ENCODE peak calls at places on chromosomes 5 and 9, in nine cellular contexts. Z, E, C, M, V, K, U, O and F are unnamed samples.
A peak's percentile ranks its signal among the peaks of the same experiment; 100 is the strongest.

GRCh38 chr9:79353856-79354520 is 217.8 kb upstream of the TLE4 start:
- DNase-seq in Z (peak; percentile 30), E (peak; percentile 33), C (no peak), M (no peak), V (no peak), K (no peak), U (no peak), O (no peak), F (no peak)

GRCh38 chr9:136691316-136692189 is 4.3 kb upstream of the AGPAT2 start:
- DNase-seq in Z (no peak), E (no peak), C (no peak), M (no peak), V (no peak), K (no peak), U (no peak), O (no peak), F (no peak)

GRCh38 chr5:59371525-59372138 is 521.9 kb downstream of the PDE4D start:
- DNase-seq in Z (no peak), E (no peak), C (no peak), M (no peak), V (no peak), K (no peak), U (no peak), O (no peak), F (no peak)

GRCh38 chr5:146659961-146660360 is 144.0 kb upstream of the GPR151 start:
- DNase-seq in Z (no peak), E (no peak), C (no peak), M (no peak), V (no peak), K (no peak), U (no peak), O (no peak), F (no peak)

GRCh38 chr9:36987891-36988290 is 46.2 kb downstream of the PAX5 start:
- DNase-seq in Z (no peak), E (no peak), C (no peak), M (no peak), V (no peak), K (no peak), U (no peak), O (no peak), F (no peak)

GRCh38 chr9:112502177-112502946 is 15.7 kb downstream of the KIAA1958 start:
- DNase-seq in Z (no peak), E (no peak), C (no peak), M (no peak), V (no peak), K (no peak), U (no peak), O (no peak), F (no peak)

GRCh38 chr9:72891043-72891442 is 61.8 kb downstream of the ALDH1A1 start:
- DNase-seq in Z (no peak), E (no peak), C (no peak), M (no peak), V (no peak), K (no peak), U (no peak), O (no peak), F (no peak)

GRCh38 chr5:87645241-87645640 is 232.5 kb upstream of the CCNH start:
- DNase-seq in Z (no peak), E (no peak), C (no peak), M (no peak), V (no peak), K (no peak), U (no peak), O (no peak), F (no peak)

GRCh38 chr5:369151-369939 is 47.8 kb downstream of the AHRR start:
- DNase-seq in Z (no peak), E (no peak), C (no peak), M (no peak), V (no peak), K (no peak), U (no peak), O (no peak), F (no peak)

GRCh38 chr9:113293285-113293874 is 9.8 kb downstream of the RNF183 start:
- DNase-seq in Z (peak; percentile 48), E (peak; percentile 25), C (no peak), M (no peak), V (no peak), K (no peak), U (no peak), O (no peak), F (no peak)

GRCh38 chr5:137071941-137072340 is 427.2 kb downstream of the SPOCK1 start:
- DNase-seq in Z (no peak), E (no peak), C (no peak), M (no peak), V (no peak), K (no peak), U (no peak), O (no peak), F (no peak)

GRCh38 chr5:111223790-111224560 is at the start of gene CAMK4:
- DNase-seq in Z (peak; percentile 22), E (peak; percentile 58), C (peak; percentile 81), M (peak; percentile 87), V (peak; percentile 23), K (peak; percentile 48), U (peak; percentile 66), O (peak; percentile 57), F (peak; percentile 83)

GRCh38 chr5:39159986-39160490 is 59.3 kb downstream of the FYB1 start:
- DNase-seq in Z (no peak), E (no peak), C (no peak), M (no peak), V (no peak), K (no peak), U (no peak), O (no peak), F (no peak)

GRCh38 chr9:133252301-133252776 is 22.7 kb downstream of the ABO start:
- DNase-seq in Z (no peak), E (no peak), C (no peak), M (no peak), V (no peak), K (no peak), U (no peak), O (no peak), F (no peak)

GRCh38 chr9:24044576-24044975 is 218.5 kb upstream of the ELAVL2 start:
- DNase-seq in Z (no peak), E (no peak), C (no peak), M (no peak), V (no peak), K (no peak), U (no peak), O (no peak), F (no peak)

GRCh38 chr9:93827545-93828330 is 127.4 kb downstream of the BARX1 start:
- DNase-seq in Z (peak; percentile 4), E (no peak), C (peak; percentile 35), M (peak; percentile 28), V (peak; percentile 10), K (no peak), U (peak; percentile 66), O (no peak), F (peak; percentile 21)

GRCh38 chr5:138903113-138903789 is 28.1 kb upstream of the LRRTM2 start:
- DNase-seq in Z (no peak), E (peak; percentile 61), C (no peak), M (no peak), V (peak; percentile 7), K (no peak), U (peak; percentile 52), O (no peak), F (no peak)

GRCh38 chr5:126354012-126354856 is 69.0 kb upstream of the GRAMD2B start:
- DNase-seq in Z (peak; percentile 94), E (peak; percentile 94), C (peak; percentile 70), M (peak; percentile 66), V (peak; percentile 88), K (no peak), U (peak; percentile 75), O (peak; percentile 1), F (no peak)

GRCh38 chr9:126154182-126154827 is 172.3 kb upstream of the MVB12B start:
- DNase-seq in Z (no peak), E (no peak), C (no peak), M (no peak), V (no peak), K (no peak), U (no peak), O (no peak), F (no peak)

GRCh38 chr9:98944130-98945074 is 695 bp downstream of the COL15A1 start:
- DNase-seq in Z (no peak), E (no peak), C (no peak), M (no peak), V (no peak), K (no peak), U (no peak), O (no peak), F (no peak)

GRCh38 chr9:138103824-138104206 is 226.2 kb downstream of the CACNA1B start:
- DNase-seq in Z (no peak), E (no peak), C (no peak), M (no peak), V (no peak), K (no peak), U (no peak), O (no peak), F (no peak)

GRCh38 chr5:156913719-156914370 is 49.2 kb downstream of the TIMD4 start:
- DNase-seq in Z (no peak), E (no peak), C (peak; percentile 49), M (peak; percentile 60), V (no peak), K (no peak), U (no peak), O (no peak), F (no peak)

GRCh38 chr5:98794414-98795080 is 21.1 kb downstream of the RGMB start:
- DNase-seq in Z (no peak), E (no peak), C (no peak), M (no peak), V (no peak), K (no peak), U (no peak), O (no peak), F (no peak)

GRCh38 chr5:2131826-2132496 is 249.2 kb upstream of the IRX4 start:
- DNase-seq in Z (no peak), E (no peak), C (no peak), M (no peak), V (no peak), K (no peak), U (no peak), O (no peak), F (no peak)

GRCh38 chr5:178587793-178588611 is 2.2 kb downstream of the COL23A1 start:
- DNase-seq in Z (no peak), E (no peak), C (no peak), M (no peak), V (no peak), K (no peak), U (no peak), O (no peak), F (no peak)

GRCh38 chr9:130262771-130263170 is 2.8 kb upstream of the HMCN2 start:
- DNase-seq in Z (no peak), E (no peak), C (no peak), M (no peak), V (no peak), K (no peak), U (no peak), O (no peak), F (no peak)

GRCh38 chr9:73050887-73051550 is 98.2 kb upstream of the ALDH1A1 start:
- DNase-seq in Z (no peak), E (no peak), C (no peak), M (no peak), V (no peak), K (no peak), U (no peak), O (no peak), F (no peak)

GRCh38 chr5:58499951-58500350 is 8.7 kb downstream of the GAPT start:
- DNase-seq in Z (no peak), E (no peak), C (no peak), M (no peak), V (no peak), K (no peak), U (no peak), O (no peak), F (no peak)

GRCh38 chr9:130359819-130360218 is 84.9 kb upstream of the ASS1 start:
- DNase-seq in Z (no peak), E (no peak), C (no peak), M (no peak), V (no peak), K (no peak), U (no peak), O (no peak), F (no peak)

GRCh38 chr9:93254061-93254481 is 70.1 kb downstream of the WNK2 start:
- DNase-seq in Z (no peak), E (no peak), C (no peak), M (no peak), V (no peak), K (no peak), U (no peak), O (no peak), F (no peak)

GRCh38 chr5:141753971-141754713 is 72.1 kb upstream of the ARAP3 start:
- DNase-seq in Z (no peak), E (no peak), C (peak; percentile 47), M (peak; percentile 28), V (no peak), K (no peak), U (peak; percentile 59), O (no peak), F (no peak)